ENCODE peak calls at places on chromosomes 13 and 19, in seven cellular contexts. X is tibial artery; W is Calu3; N is caudate nucleus; K is HuH-7.5; R is central memory CD4-positive, alpha-beta T cell; H is AG09309. U is an unnamed sample.

GRCh38 chr13:20136781-20137703 is 23.8 kb downstream of the GJA3 start:
- DNase-seq in W (peak; percentile 71), H (no peak), R (no peak), X (no peak), N (no peak), K (peak; percentile 80), U (no peak)

GRCh38 chr19:14686411-14686810 is 3.4 kb upstream of the ZNF333 start:
- DNase-seq in W (peak; percentile 13), R (no peak), K (no peak), X (no peak), H (no peak), N (no peak), U (no peak)

GRCh38 chr13:34721631-34722144 is 220.4 kb upstream of the NBEA start:
- DNase-seq in K (no peak), R (no peak), H (no peak), N (no peak), W (no peak), X (no peak), U (no peak)

GRCh38 chr13:98509271-98510155 is 67.4 kb downstream of the STK24 start:
- DNase-seq in R (peak; percentile 33), N (no peak), K (no peak), H (peak; percentile 78), X (peak; percentile 86), W (peak; percentile 24), U (no peak)

GRCh38 chr13:46386996-46387851 is at the start of gene RUBCNL:
- DNase-seq in W (peak; percentile 33), N (no peak), R (no peak), K (no peak), X (no peak), H (no peak), U (peak; percentile 69)

GRCh38 chr13:44437356-44438233 is 64.0 kb downstream of the SERP2 start:
- DNase-seq in W (no peak), X (no peak), N (no peak), R (peak; percentile 46), H (no peak), K (no peak), U (no peak)

GRCh38 chr19:35031072-35031881 is 1.0 kb downstream of the SCN1B start:
- DNase-seq in R (no peak), K (no peak), W (no peak), N (no peak), X (peak; percentile 60), H (no peak), U (no peak)

GRCh38 chr19:2769218-2769617 is 13.9 kb downstream of the SGTA start:
- DNase-seq in X (no peak), H (no peak), N (no peak), R (no peak), K (no peak), W (no peak), U (no peak)

GRCh38 chr19:41758846-41759245 is 3.5 kb downstream of the CEACAM6 start:
- DNase-seq in X (no peak), H (no peak), N (no peak), K (no peak), W (no peak), R (no peak), U (no peak)

GRCh38 chr19:8308891-8309291 is 733 bp upstream of the CD320 start:
- DNase-seq in N (no peak), H (no peak), X (no peak), R (no peak), K (no peak), W (no peak), U (no peak)

GRCh38 chr19:17686592-17687042 is 1.5 kb downstream of the UNC13A start:
- DNase-seq in X (no peak), R (no peak), N (no peak), W (no peak), H (no peak), K (no peak), U (no peak)

GRCh38 chr19:44530777-44531176 is 1.3 kb upstream of the CEACAM20 start:
- DNase-seq in N (no peak), H (peak; percentile 17), K (no peak), X (no peak), R (no peak), W (no peak), U (no peak)